ENCODE peak calls at places on chromosomes 13 and 19, in five cellular contexts. One of them, this sample, is unnamed.

GRCh38 chr13:33185853-33186252 is 99.7 kb downstream of the STARD13 start:
- DNase-seq in epithelial cell of proximal tubule: no peak
- DNase-seq in GM10248: no peak
- DNase-seq in tibial artery: no peak
- DNase-seq in sigmoid colon: no peak
- DNase-seq in this sample: no peak

GRCh38 chr13:50460366-50460765 is 383.1 kb downstream of the DLEU7 start:
- DNase-seq in epithelial cell of proximal tubule: no peak
- DNase-seq in GM10248: no peak
- DNase-seq in tibial artery: no peak
- DNase-seq in sigmoid colon: no peak
- DNase-seq in this sample: no peak

GRCh38 chr13:101746513-101746912 is 294.0 kb downstream of the ITGBL1 start:
- DNase-seq in epithelial cell of proximal tubule: no peak
- DNase-seq in GM10248: no peak
- DNase-seq in tibial artery: no peak
- DNase-seq in sigmoid colon: no peak
- DNase-seq in this sample: no peak

GRCh38 chr13:78136966-78137365 is 218.3 kb upstream of the EDNRB start:
- DNase-seq in epithelial cell of proximal tubule: no peak
- DNase-seq in GM10248: no peak
- DNase-seq in tibial artery: no peak
- DNase-seq in sigmoid colon: no peak
- DNase-seq in this sample: no peak

GRCh38 chr19:38731654-38732301 is 12.5 kb downstream of the CAPN12 start:
- DNase-seq in epithelial cell of proximal tubule: no peak
- DNase-seq in GM10248: no peak
- DNase-seq in tibial artery: no peak
- DNase-seq in sigmoid colon: peak; percentile 59
- DNase-seq in this sample: no peak

GRCh38 chr19:11175920-11176319 is 20.3 kb upstream of the SPC24 start:
- DNase-seq in epithelial cell of proximal tubule: no peak
- DNase-seq in GM10248: no peak
- DNase-seq in tibial artery: no peak
- DNase-seq in sigmoid colon: no peak
- DNase-seq in this sample: no peak

GRCh38 chr13:98787173-98787572 is 34.7 kb upstream of the SLC15A1 start:
- DNase-seq in epithelial cell of proximal tubule: no peak
- DNase-seq in GM10248: no peak
- DNase-seq in tibial artery: no peak
- DNase-seq in sigmoid colon: no peak
- DNase-seq in this sample: no peak

GRCh38 chr19:7978196-7978825 is 27.1 kb downstream of the ELAVL1 start:
- DNase-seq in epithelial cell of proximal tubule: no peak
- DNase-seq in GM10248: no peak
- DNase-seq in tibial artery: no peak
- DNase-seq in sigmoid colon: no peak
- DNase-seq in this sample: no peak

GRCh38 chr13:79692846-79693245 is 211.9 kb downstream of the NDFIP2 start:
- DNase-seq in epithelial cell of proximal tubule: peak; percentile 23
- DNase-seq in GM10248: no peak
- DNase-seq in tibial artery: no peak
- DNase-seq in sigmoid colon: no peak
- DNase-seq in this sample: no peak

GRCh38 chr19:44745386-44745831 is 3.1 kb upstream of the BCL3 start:
- DNase-seq in epithelial cell of proximal tubule: no peak
- DNase-seq in GM10248: no peak
- DNase-seq in tibial artery: peak; percentile 78
- DNase-seq in sigmoid colon: peak; percentile 88
- DNase-seq in this sample: no peak

GRCh38 chr13:103140001-103140671 is 73.9 kb upstream of the SLC10A2 start:
- DNase-seq in epithelial cell of proximal tubule: no peak
- DNase-seq in GM10248: peak; percentile 52
- DNase-seq in tibial artery: no peak
- DNase-seq in sigmoid colon: no peak
- DNase-seq in this sample: peak; percentile 61

GRCh38 chr19:49780861-49781260 is 14.1 kb downstream of the AP2A1 start:
- DNase-seq in epithelial cell of proximal tubule: no peak
- DNase-seq in GM10248: no peak
- DNase-seq in tibial artery: no peak
- DNase-seq in sigmoid colon: no peak
- DNase-seq in this sample: no peak

GRCh38 chr13:100102042-100102441 is 13.1 kb downstream of the PCCA start:
- DNase-seq in epithelial cell of proximal tubule: no peak
- DNase-seq in GM10248: no peak
- DNase-seq in tibial artery: no peak
- DNase-seq in sigmoid colon: no peak
- DNase-seq in this sample: no peak

GRCh38 chr13:67134322-67135129 is 95.6 kb downstream of the PCDH9 start:
- DNase-seq in epithelial cell of proximal tubule: no peak
- DNase-seq in GM10248: no peak
- DNase-seq in tibial artery: no peak
- DNase-seq in sigmoid colon: no peak
- DNase-seq in this sample: no peak

GRCh38 chr13:48679941-48680630 is 26.4 kb downstream of the CYSLTR2 start:
- DNase-seq in epithelial cell of proximal tubule: no peak
- DNase-seq in GM10248: no peak
- DNase-seq in tibial artery: no peak
- DNase-seq in sigmoid colon: no peak
- DNase-seq in this sample: no peak

GRCh38 chr13:48678316-48678715 is 24.6 kb downstream of the CYSLTR2 start:
- DNase-seq in epithelial cell of proximal tubule: no peak
- DNase-seq in GM10248: no peak
- DNase-seq in tibial artery: no peak
- DNase-seq in sigmoid colon: no peak
- DNase-seq in this sample: no peak

GRCh38 chr13:48680756-48681392 is 27.1 kb downstream of the CYSLTR2 start:
- DNase-seq in epithelial cell of proximal tubule: no peak
- DNase-seq in GM10248: no peak
- DNase-seq in tibial artery: no peak
- DNase-seq in sigmoid colon: no peak
- DNase-seq in this sample: no peak

DNA sequence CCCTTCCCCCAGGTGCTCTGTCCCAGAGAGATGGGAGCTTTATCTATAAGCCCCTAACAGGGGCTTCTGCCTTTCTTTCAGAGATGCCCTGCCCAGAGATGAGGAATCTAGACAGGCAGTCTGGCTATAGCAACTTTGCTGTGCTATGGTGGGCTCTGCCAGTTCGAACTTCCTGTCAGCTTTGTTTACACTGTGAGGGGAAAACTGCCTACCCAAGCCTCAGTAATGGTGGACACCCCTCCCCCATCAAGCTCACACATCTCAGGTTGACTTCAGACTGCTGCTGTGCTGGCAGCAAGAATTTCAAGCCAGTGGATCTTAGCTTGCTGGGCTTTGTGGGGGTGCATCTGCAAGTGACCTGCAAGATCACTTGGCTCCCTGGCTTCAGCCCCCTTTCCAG is 21.5 kb downstream of the CYSLTR2 start:
- DNase-seq in epithelial cell of proximal tubule: no peak
- DNase-seq in GM10248: no peak
- DNase-seq in tibial artery: no peak
- DNase-seq in sigmoid colon: no peak
- DNase-seq in this sample: no peak
- TF ChIP-seq CTCF in epithelial cell of proximal tubule: no peak
- TF ChIP-seq CTCF in GM10248: no peak
- TF ChIP-seq CTCF in tibial artery: no peak
- TF ChIP-seq CTCF in sigmoid colon: no peak
- TF ChIP-seq CTCF in this sample: no peak

GRCh38 chr13:73849292-73849691 is 284.9 kb downstream of the KLF12 start:
- DNase-seq in epithelial cell of proximal tubule: peak; percentile 18
- DNase-seq in GM10248: no peak
- DNase-seq in tibial artery: no peak
- DNase-seq in sigmoid colon: no peak
- DNase-seq in this sample: no peak
- TF ChIP-seq CTCF in epithelial cell of proximal tubule: peak; percentile 75
- TF ChIP-seq CTCF in GM10248: peak; percentile 30
- TF ChIP-seq CTCF in tibial artery: no peak
- TF ChIP-seq CTCF in sigmoid colon: no peak
- TF ChIP-seq CTCF in this sample: peak; percentile 34

GRCh38 chr19:52099497-52100138 is 4.1 kb upstream of the ZNF841 start:
- DNase-seq in epithelial cell of proximal tubule: no peak
- DNase-seq in GM10248: no peak
- DNase-seq in tibial artery: no peak
- DNase-seq in sigmoid colon: no peak
- DNase-seq in this sample: no peak

GRCh38 chr19:52094526-52094925 is 1.0 kb downstream of the ZNF841 start:
- DNase-seq in epithelial cell of proximal tubule: no peak
- DNase-seq in GM10248: no peak
- DNase-seq in tibial artery: no peak
- DNase-seq in sigmoid colon: no peak
- DNase-seq in this sample: no peak

GRCh38 chr19:52095172-52096014 is at the start of gene ZNF841:
- DNase-seq in epithelial cell of proximal tubule: peak; percentile 44
- DNase-seq in GM10248: peak; percentile 89
- DNase-seq in tibial artery: peak; percentile 95
- DNase-seq in sigmoid colon: peak; percentile 98
- DNase-seq in this sample: peak; percentile 75
- TF ChIP-seq CTCF in epithelial cell of proximal tubule: no peak
- TF ChIP-seq CTCF in GM10248: no peak
- TF ChIP-seq CTCF in tibial artery: no peak
- TF ChIP-seq CTCF in sigmoid colon: no peak
- TF ChIP-seq CTCF in this sample: no peak

GRCh38 chr13:41384749-41385503 is 72.4 kb upstream of the RGCC start:
- DNase-seq in epithelial cell of proximal tubule: no peak
- DNase-seq in GM10248: no peak
- DNase-seq in tibial artery: no peak
- DNase-seq in sigmoid colon: no peak
- DNase-seq in this sample: no peak
- TF ChIP-seq CTCF in epithelial cell of proximal tubule: peak; percentile 52
- TF ChIP-seq CTCF in GM10248: no peak
- TF ChIP-seq CTCF in tibial artery: no peak
- TF ChIP-seq CTCF in sigmoid colon: no peak
- TF ChIP-seq CTCF in this sample: peak; percentile 26

GRCh38 chr19:3330047-3330446 is 36.3 kb upstream of the NFIC start:
- DNase-seq in epithelial cell of proximal tubule: no peak
- DNase-seq in GM10248: no peak
- DNase-seq in tibial artery: no peak
- DNase-seq in sigmoid colon: no peak
- DNase-seq in this sample: no peak
- TF ChIP-seq CTCF in epithelial cell of proximal tubule: no peak
- TF ChIP-seq CTCF in GM10248: no peak
- TF ChIP-seq CTCF in tibial artery: no peak
- TF ChIP-seq CTCF in sigmoid colon: no peak
- TF ChIP-seq CTCF in this sample: no peak

DNA sequence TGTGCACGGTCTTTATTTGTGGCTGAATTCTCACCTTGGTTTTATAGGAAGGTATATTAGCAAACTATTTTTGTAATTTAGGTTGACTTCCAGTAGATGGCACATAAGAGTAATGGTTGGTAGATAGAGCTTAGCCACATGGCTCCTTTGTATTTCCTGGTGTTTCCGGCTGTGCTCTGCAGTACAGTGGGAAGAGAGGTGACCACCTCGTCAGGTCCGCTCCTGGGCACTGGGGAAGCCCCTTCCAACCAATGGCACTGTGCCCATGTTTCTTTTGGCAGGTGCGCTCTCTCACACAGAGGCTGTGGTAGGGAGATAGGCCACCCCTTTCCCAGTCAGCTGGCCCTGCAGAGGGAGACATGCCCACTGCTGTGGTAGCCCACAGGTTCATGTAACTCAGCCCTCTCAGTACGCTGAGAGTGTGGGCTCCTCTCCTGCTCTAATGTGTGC is 74.3 kb upstream of the ATP12A start:
- DNase-seq in epithelial cell of proximal tubule: no peak
- DNase-seq in GM10248: peak; percentile 10
- DNase-seq in tibial artery: no peak
- DNase-seq in sigmoid colon: no peak
- DNase-seq in this sample: no peak
- TF ChIP-seq CTCF in epithelial cell of proximal tubule: peak; percentile 41
- TF ChIP-seq CTCF in GM10248: no peak
- TF ChIP-seq CTCF in tibial artery: no peak
- TF ChIP-seq CTCF in sigmoid colon: no peak
- TF ChIP-seq CTCF in this sample: peak; percentile 37

GRCh38 chr19:1471514-1472107 is 7.4 kb downstream of the C19orf25 start:
- DNase-seq in epithelial cell of proximal tubule: no peak
- DNase-seq in GM10248: no peak
- DNase-seq in tibial artery: no peak
- DNase-seq in sigmoid colon: no peak
- DNase-seq in this sample: no peak
- TF ChIP-seq CTCF in epithelial cell of proximal tubule: peak; percentile 28
- TF ChIP-seq CTCF in GM10248: no peak
- TF ChIP-seq CTCF in tibial artery: no peak
- TF ChIP-seq CTCF in sigmoid colon: no peak
- TF ChIP-seq CTCF in this sample: peak; percentile 16

DNA sequence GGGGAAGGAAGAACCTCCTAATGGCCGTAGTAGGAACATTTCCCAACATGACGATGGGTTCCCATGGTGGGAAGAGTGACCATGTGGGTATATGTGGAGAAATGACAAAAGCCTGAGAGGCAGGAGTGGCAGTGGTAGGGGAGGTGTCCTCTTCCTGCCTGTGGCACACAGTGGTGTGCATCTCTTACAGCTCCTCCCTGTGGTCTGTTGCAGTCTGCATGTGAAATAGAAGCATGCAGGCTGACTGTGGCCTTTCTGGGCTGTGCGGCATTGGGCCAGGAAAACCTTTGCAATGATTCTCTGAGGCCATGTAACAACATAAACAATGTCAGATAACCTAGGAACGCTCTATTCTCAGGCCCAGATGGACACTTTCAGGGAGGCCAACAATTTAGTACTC is 84.0 kb downstream of the LACC1 start:
- DNase-seq in epithelial cell of proximal tubule: no peak
- DNase-seq in GM10248: no peak
- DNase-seq in tibial artery: no peak
- DNase-seq in sigmoid colon: no peak
- DNase-seq in this sample: no peak
- TF ChIP-seq CTCF in epithelial cell of proximal tubule: peak; percentile 42
- TF ChIP-seq CTCF in GM10248: peak; percentile 20
- TF ChIP-seq CTCF in tibial artery: no peak
- TF ChIP-seq CTCF in sigmoid colon: no peak
- TF ChIP-seq CTCF in this sample: peak; percentile 37

DNA sequence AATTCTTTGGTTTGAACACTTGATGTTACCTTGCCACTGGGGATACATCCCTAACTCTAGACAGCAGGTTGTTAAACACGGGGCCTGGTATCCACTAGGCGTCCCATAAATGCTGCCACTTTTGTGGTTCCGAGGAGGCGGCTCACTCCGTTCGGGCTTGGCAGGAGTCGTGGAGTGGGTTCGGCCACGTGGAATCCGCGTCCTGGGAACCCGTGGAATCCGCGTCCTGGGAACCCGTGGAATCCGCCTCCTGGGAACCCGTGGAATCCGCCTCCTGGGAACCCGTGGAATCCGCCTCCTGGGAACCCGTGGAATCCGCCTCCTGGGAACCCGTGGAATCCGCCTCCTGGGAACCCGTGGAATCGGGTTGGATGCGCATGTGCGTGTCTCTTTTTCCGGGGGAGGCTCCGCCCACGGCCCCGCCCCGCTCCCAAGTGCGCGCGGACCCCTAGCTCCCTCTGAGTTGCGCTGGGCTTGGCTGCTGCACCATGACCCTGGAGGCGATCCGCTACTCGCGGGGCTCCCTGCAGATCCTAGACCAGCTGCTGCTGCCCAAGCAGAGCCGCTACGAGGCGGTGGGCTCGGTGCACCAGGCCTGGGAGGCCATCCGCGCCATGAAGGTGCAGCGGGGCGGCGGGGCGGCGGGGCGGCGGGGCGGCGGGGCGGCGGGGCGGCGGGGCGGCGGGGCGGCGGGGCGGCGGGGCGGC is at the start of gene MRI1:
- DNase-seq in epithelial cell of proximal tubule: no peak
- DNase-seq in GM10248: peak; percentile 90
- DNase-seq in tibial artery: peak; percentile 74
- DNase-seq in sigmoid colon: peak; percentile 92
- DNase-seq in this sample: peak; percentile 94
- TF ChIP-seq CTCF in epithelial cell of proximal tubule: no peak
- TF ChIP-seq CTCF in GM10248: no peak
- TF ChIP-seq CTCF in tibial artery: no peak
- TF ChIP-seq CTCF in sigmoid colon: no peak
- TF ChIP-seq CTCF in this sample: no peak

This sample was measured in GM13977.